ENCODE peak calls at places on chromosomes 6 and 20, in nine cellular contexts. T, B, Z, N, D, A, P, E and S are unnamed samples. For H3K4me1, the result is how much of the 10 kb centered on the place peaks cover.

GRCh38 chr6:137852811-137853210 is 14.2 kb upstream of the TNFAIP3 start:
- DNase-seq in T (no peak), B (no peak), Z (no peak), N (no peak), D (no peak), A (no peak), P (no peak), E (no peak), S (no peak)

GRCh38 chr6:116575227-116575626 is 3.9 kb downstream of the RWDD1 start:
- DNase-seq in T (no peak), B (no peak), Z (no peak), N (no peak), D (no peak), A (no peak), P (no peak), E (no peak), S (no peak)

GRCh38 chr6:5190467-5190866 is 70.3 kb downstream of the LYRM4 start:
- DNase-seq in T (no peak), B (no peak), Z (no peak), N (no peak), D (peak), A (peak), P (no peak), E (no peak), S (no peak)

GRCh38 chr6:150272264-150272975 is 96.4 kb upstream of the IYD start:
- DNase-seq in T (no peak), B (no peak), Z (no peak), N (no peak), D (peak), A (no peak), P (no peak), E (no peak), S (peak)

GRCh38 chr6:159978291-159979135 is 9.6 kb downstream of the IGF2R start:
- DNase-seq in T (peak), B (no peak), Z (no peak), N (no peak), D (peak), A (no peak), P (no peak), E (no peak), S (no peak)

GRCh38 chr6:66489269-66489987 is 782.4 kb upstream of the EYS start:
- DNase-seq in T (no peak), B (no peak), Z (no peak), N (no peak), D (no peak), A (no peak), P (no peak), E (peak), S (no peak)

GRCh38 chr6:166279393-166279679 is 28.9 kb downstream of the PRR18 start:
- DNase-seq in T (no peak), B (no peak), Z (no peak), N (no peak), D (no peak), A (no peak), P (no peak), E (no peak), S (no peak)

GRCh38 chr20:22373164-22373895 is 211.0 kb downstream of the FOXA2 start:
- DNase-seq in T (no peak), B (no peak), Z (no peak), N (no peak), D (no peak), A (no peak), P (no peak), E (no peak), S (no peak)

GRCh38 chr20:23296841-23297701 is 53.5 kb upstream of the NXT1 start:
- DNase-seq in T (no peak), B (no peak), Z (no peak), N (no peak), D (no peak), A (no peak), P (no peak), E (no peak), S (no peak)

GRCh38 chr20:40997116-40997515 is 31.5 kb upstream of the TOP1 start:
- DNase-seq in T (no peak), B (peak), Z (no peak), N (no peak), D (no peak), A (no peak), P (no peak), E (no peak), S (no peak)

GRCh38 chr6:84498905-84499304 is 265.5 kb downstream of the TBX18 start:
- DNase-seq in T (no peak), B (no peak), Z (no peak), N (no peak), D (no peak), A (no peak), P (no peak), E (no peak), S (no peak)

DNA sequence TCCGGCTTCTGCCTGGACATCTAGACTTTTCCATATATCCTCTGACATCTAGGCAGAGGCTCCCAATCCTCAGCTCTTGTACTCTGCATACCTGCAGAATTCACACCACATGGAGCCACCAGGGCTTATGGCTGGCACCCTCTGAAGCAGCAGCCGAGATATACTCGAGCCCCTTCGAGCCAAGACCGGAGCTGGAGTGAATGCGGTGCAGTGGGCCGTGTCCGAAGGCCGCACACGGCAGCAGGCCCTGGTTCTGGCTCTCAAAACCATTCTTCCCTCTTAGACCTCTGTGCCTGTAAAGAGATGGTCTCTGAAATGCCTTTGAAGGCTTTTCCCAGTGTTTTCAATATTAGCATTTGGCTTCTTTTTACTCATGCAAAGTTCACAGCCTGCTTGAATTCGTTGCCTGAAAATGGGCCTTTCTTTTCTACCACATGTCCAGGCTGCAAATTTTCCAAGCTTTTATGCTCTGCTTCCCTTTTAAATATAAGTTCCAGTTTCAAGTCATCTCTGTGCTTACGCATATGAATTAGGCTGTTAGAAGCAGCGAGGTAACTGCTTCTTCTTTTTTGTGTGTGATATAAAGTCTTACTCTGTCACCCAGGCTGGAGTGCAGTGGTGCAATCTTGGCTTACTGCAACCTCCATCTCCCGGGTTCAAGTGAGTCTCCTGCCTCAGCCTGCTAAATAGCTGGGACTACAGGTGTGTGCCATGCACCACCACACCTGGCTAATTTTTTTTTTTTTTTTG is 3.9 kb upstream of the SIRPB1 start:
- DNase-seq in T (no peak), B (no peak), Z (no peak), N (no peak), D (no peak), A (no peak), P (no peak), E (no peak), S (no peak)
- H3K4me1 ChIP-seq in T (under half), B (under half), Z (under half), N (under half), D (under half), A (under half), P (under half), E (under half), S (under half)

GRCh38 chr20:36479938-36480337 is 61.4 kb upstream of the MYL9 start:
- DNase-seq in T (no peak), B (no peak), Z (no peak), N (no peak), D (no peak), A (no peak), P (peak), E (no peak), S (no peak)

GRCh38 chr20:36480456-36481048 is 60.8 kb upstream of the MYL9 start:
- DNase-seq in T (no peak), B (no peak), Z (no peak), N (no peak), D (no peak), A (no peak), P (no peak), E (no peak), S (no peak)

GRCh38 chr20:36481380-36482043 is 59.8 kb upstream of the MYL9 start:
- DNase-seq in T (no peak), B (no peak), Z (no peak), N (no peak), D (no peak), A (no peak), P (peak), E (no peak), S (no peak)

GRCh38 chr20:36477475-36477874 is 63.8 kb upstream of the MYL9 start:
- DNase-seq in T (no peak), B (no peak), Z (no peak), N (no peak), D (no peak), A (no peak), P (no peak), E (no peak), S (no peak)

GRCh38 chr20:36478137-36478905 is 63.0 kb upstream of the MYL9 start:
- DNase-seq in T (no peak), B (no peak), Z (no peak), N (no peak), D (no peak), A (no peak), P (no peak), E (no peak), S (no peak)
- H3K4me1 ChIP-seq in T (half or more), B (under half), Z (under half), N (under half), D (under half), A (under half), P (under half), E (under half), S (under half)

GRCh38 chr20:32965115-32965514 is 39.1 kb downstream of the SUN5 start:
- DNase-seq in T (no peak), B (no peak), Z (no peak), N (no peak), D (no peak), A (no peak), P (peak), E (no peak), S (no peak)
- H3K4me1 ChIP-seq in T (under half), B (under half), Z (under half), N (under half), D (under half), A (under half), P (under half), E (under half), S (under half)

DNA sequence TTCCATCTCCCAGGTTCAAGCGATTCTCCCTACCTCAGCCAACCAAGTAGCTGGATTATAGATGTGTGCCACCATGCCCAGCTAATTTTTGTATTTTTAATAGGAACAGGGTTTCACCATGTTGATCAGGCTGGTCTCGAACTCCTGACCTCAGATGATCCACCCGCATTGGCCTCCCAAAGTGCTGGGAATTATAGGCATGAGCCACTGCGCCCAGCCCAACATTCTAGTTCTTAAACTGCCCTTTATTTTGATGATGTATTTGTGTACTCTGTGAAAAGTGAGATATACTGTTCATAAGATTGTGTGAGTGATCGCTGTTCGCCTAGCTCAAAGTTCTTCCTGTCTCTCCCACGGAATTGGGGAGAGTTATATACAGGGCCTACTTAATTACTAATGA is 93.1 kb downstream of the HFE start:
- DNase-seq in T (no peak), B (no peak), Z (no peak), N (no peak), D (no peak), A (no peak), P (no peak), E (no peak), S (no peak)
- H3K4me1 ChIP-seq in T (under half), B (under half), Z (under half), N (under half), D (under half), A (under half), P (under half), E (under half), S (under half)

DNA sequence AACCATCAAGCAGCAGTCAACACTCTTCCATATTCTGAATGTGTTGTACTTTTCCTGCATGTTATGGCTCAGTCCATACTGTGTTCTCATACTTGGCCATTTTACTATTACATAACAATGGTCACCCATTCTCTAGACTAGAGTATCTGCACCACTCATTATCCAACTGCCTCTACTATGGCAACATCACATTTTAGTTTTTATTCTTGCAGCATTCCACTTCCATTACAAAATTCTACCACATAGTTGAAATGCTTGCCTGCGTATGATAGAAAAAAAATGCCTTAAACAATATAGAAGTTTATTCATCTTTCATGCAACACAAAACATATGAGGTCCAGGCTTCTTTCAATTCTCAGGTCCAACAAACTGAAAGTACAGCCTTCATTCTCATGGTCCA is 128.0 kb downstream of the TENT5A start:
- DNase-seq in T (no peak), B (no peak), Z (no peak), N (no peak), D (no peak), A (no peak), P (no peak), E (no peak), S (no peak)
- H3K4me1 ChIP-seq in T (under half), B (under half), Z (under half), N (under half), D (under half), A (under half), P (under half), E (under half), S (under half)